ENCODE peak calls at places on chromosomes 12 and 14, in eight cellular contexts. P is ELR; G is HFFc6; V is activated naive CD4-positive, alpha-beta T cell; F is Peyer's patch; N is H7; O is T follicular helper cell; X is AG04450. A is an unnamed sample.

GRCh38 chr14:75906680-75907280 is 75.0 kb downstream of the TGFB3 start:
- DNase-seq in N (peak; percentile 36), X (peak; percentile 36), P (peak; percentile 76), G (peak; percentile 55), O (peak; percentile 52), F (no peak), V (peak; percentile 42), A (no peak)

GRCh38 chr12:116257213-116257612 is 20.3 kb downstream of the MED13L start:
- DNase-seq in O (no peak), P (no peak), X (no peak), N (no peak), F (no peak), V (no peak), G (no peak), A (no peak)

GRCh38 chr12:89525002-89525823 is 617 bp upstream of the GALNT4 start:
- DNase-seq in N (peak; percentile 75), F (peak; percentile 80), O (peak; percentile 11), P (peak; percentile 45), V (peak; percentile 31), X (no peak), G (no peak), A (peak; percentile 70)

GRCh38 chr12:111775205-111776193 is 8.8 kb downstream of the ALDH2 start:
- DNase-seq in F (peak; percentile 69), V (no peak), G (no peak), P (no peak), X (peak; percentile 82), O (no peak), N (no peak), A (no peak)

GRCh38 chr12:103882861-103883596 is 42.0 kb upstream of the NT5DC3 start:
- DNase-seq in P (peak; percentile 36), N (no peak), V (no peak), X (no peak), O (no peak), G (no peak), F (no peak), A (no peak)

GRCh38 chr14:61562321-61563161 is 132.8 kb upstream of the HIF1A start:
- DNase-seq in P (peak; percentile 100), G (peak; percentile 100), O (no peak), X (peak; percentile 98), F (no peak), N (no peak), V (no peak), A (peak; percentile 95)

GRCh38 chr12:13222076-13222475 is 25.6 kb downstream of the EMP1 start:
- DNase-seq in G (no peak), V (no peak), N (no peak), X (no peak), F (peak; percentile 86), O (no peak), P (peak; percentile 45), A (peak; percentile 42)

GRCh38 chr14:35285168-35285990 is 6.8 kb upstream of the PSMA6 start:
- DNase-seq in O (no peak), V (no peak), X (no peak), N (no peak), P (peak; percentile 67), F (no peak), G (peak; percentile 6), A (no peak)

GRCh38 chr14:37034410-37035285 is 137.8 kb downstream of the SLC25A21 start:
- DNase-seq in X (peak; percentile 3), O (no peak), F (no peak), N (no peak), P (no peak), G (peak; percentile 39), V (no peak), A (no peak)

GRCh38 chr14:92692822-92693226 is 55.6 kb downstream of the LGMN start:
- DNase-seq in V (peak; percentile 45), G (no peak), F (peak; percentile 76), X (no peak), N (no peak), O (no peak), P (no peak), A (no peak)

GRCh38 chr12:107670999-107671643 is 14.5 kb upstream of the PWP1 start:
- DNase-seq in V (peak; percentile 13), O (no peak), P (peak; percentile 36), G (no peak), X (no peak), N (peak; percentile 75), F (no peak), A (no peak)

GRCh38 chr12:58710896-58711295 is 209.4 kb downstream of the LRIG3 start:
- DNase-seq in X (no peak), F (no peak), O (no peak), G (no peak), V (no peak), P (no peak), N (no peak), A (no peak)

GRCh38 chr14:99809376-99809775 is 16.2 kb downstream of the EML1 start:
- DNase-seq in O (no peak), X (peak; percentile 41), V (no peak), P (peak; percentile 30), G (peak; percentile 77), F (no peak), N (no peak), A (no peak)

GRCh38 chr14:59918824-59919581 is 941 bp upstream of the LRRC9 start:
- DNase-seq in G (peak; percentile 18), P (peak; percentile 56), F (no peak), X (no peak), N (peak; percentile 19), O (no peak), V (no peak), A (no peak)

GRCh38 chr14:69713976-69714716 is 52.8 kb upstream of the SRSF5 start:
- DNase-seq in G (no peak), P (no peak), N (no peak), O (no peak), V (no peak), F (no peak), X (no peak), A (no peak)

GRCh38 chr14:37124617-37125016 is 47.8 kb downstream of the SLC25A21 start:
- DNase-seq in P (no peak), V (no peak), F (no peak), G (no peak), O (no peak), X (no peak), N (no peak), A (peak; percentile 16)

GRCh38 chr12:71415336-71416231 is 24.0 kb upstream of the LGR5 start:
- DNase-seq in X (peak; percentile 20), G (peak; percentile 59), F (no peak), V (no peak), O (no peak), N (peak; percentile 61), P (peak; percentile 76), A (peak; percentile 40)

A was measured in SJSA1.